ENCODE peak calls at places on chromosome 19, in four cellular contexts. H is T-helper 9 cell; I is body of pancreas; G is stimulated activated CD8-positive, alpha-beta memory T cell treated with anti-CD3 and anti-CD28 coated beads, Interleukin-4, amount 100 ng/mL, for 1 hour. R is an unnamed sample.

GRCh38 chr19:3095375-3096191 is 1.4 kb downstream of the GNA11 start:
- DNase-seq in H (peak), I (no peak), G (no peak), R (no peak)

GRCh38 chr19:29529646-29530548 is 4.1 kb downstream of the VSTM2B start:
- DNase-seq in H (no peak), I (no peak), G (no peak), R (no peak)

GRCh38 chr19:45595814-45596213 is 6.2 kb downstream of the GPR4 start:
- DNase-seq in H (no peak), I (no peak), G (no peak), R (no peak)

GRCh38 chr19:10852098-10852800 is 4.0 kb downstream of the C19orf38 start:
- DNase-seq in H (no peak), I (no peak), G (no peak), R (no peak)

GRCh38 chr19:45152504-45153338 is 8.1 kb downstream of the NKPD1 start:
- DNase-seq in H (peak), I (peak), G (no peak), R (no peak)

GRCh38 chr19:30969586-30969985 is 379.6 kb downstream of the TSHZ3 start:
- DNase-seq in H (no peak), I (no peak), G (no peak), R (no peak)

GRCh38 chr19:18765224-18765623 is 25.9 kb downstream of the COMP start:
- DNase-seq in H (no peak), I (no peak), G (no peak), R (no peak)

GRCh38 chr19:15200575-15201364 is at the start of gene NOTCH3:
- DNase-seq in H (no peak), I (no peak), G (no peak), R (no peak)

GRCh38 chr19:14673088-14673487 is 1.6 kb downstream of the ADGRE3 start:
- DNase-seq in H (no peak), I (no peak), G (no peak), R (no peak)

R was measured in SIG-M5.